ENCODE peak calls at places on chromosomes 16 and 17, in four cellular contexts. M is cardiac muscle cell, L is mucosa of descending colon, V is IMR-90. N is an unnamed sample.

GRCh38 chr16:29192329-29193247 is 207.7 kb downstream of the LAT start:
- DNase-seq in M (no peak), L (no peak), V (no peak), N (no peak)

GRCh38 chr17:73369126-73369525 is 57.3 kb upstream of the CDC42EP4 start:
- DNase-seq in M (peak; percentile 41), L (no peak), V (no peak), N (no peak)

GRCh38 chr17:45425125-45425983 is 7.3 kb downstream of the ARHGAP27 start:
- DNase-seq in M (peak; percentile 73), L (peak; percentile 94), V (peak; percentile 74), N (peak; percentile 80)

GRCh38 chr17:4994081-4994595 is 3.2 kb downstream of the INCA1 start:
- DNase-seq in M (no peak), L (no peak), V (no peak), N (no peak)

GRCh38 chr17:40843242-40843641 is 20.8 kb upstream of the KRT10 start:
- DNase-seq in M (no peak), L (no peak), V (no peak), N (no peak)

GRCh38 chr17:75069783-75070182 is 18.0 kb upstream of the SLC16A5 start:
- DNase-seq in M (no peak), L (peak; percentile 42), V (no peak), N (no peak)

GRCh38 chr17:41910701-41911391 is 7.9 kb downstream of the ACLY start:
- DNase-seq in M (peak; percentile 90), L (no peak), V (peak; percentile 99), N (no peak)

GRCh38 chr16:70687172-70687531 is 1.3 kb upstream of the MTSS2 start:
- DNase-seq in M (no peak), L (no peak), V (no peak), N (no peak)

GRCh38 chr17:41131979-41132378 is 8.0 kb upstream of the KRTAP4-12 start:
- DNase-seq in M (no peak), L (no peak), V (peak; percentile 67), N (no peak)

GRCh38 chr17:43132117-43132516 is 7.0 kb upstream of the BRCA1 start:
- DNase-seq in M (no peak), L (no peak), V (no peak), N (no peak)

GRCh38 chr17:54099221-54099620 is 276.5 kb downstream of the KIF2B start:
- DNase-seq in M (no peak), L (no peak), V (no peak), N (no peak)

GRCh38 chr16:10838611-10839270 is 20.1 kb upstream of the TVP23A start:
- DNase-seq in M (no peak), L (no peak), V (no peak), N (no peak)

GRCh38 chr17:34275881-34276280 is 5.9 kb downstream of the CCL7 start:
- DNase-seq in M (peak; percentile 96), L (no peak), V (peak; percentile 97), N (no peak)

GRCh38 chr17:28534740-28535375 is 17.6 kb downstream of the UNC119 start:
- DNase-seq in M (no peak), L (peak; percentile 35), V (no peak), N (no peak)

GRCh38 chr17:78722101-78722761 is 59.8 kb downstream of the CYTH1 start:
- DNase-seq in M (no peak), L (no peak), V (no peak), N (no peak)

GRCh38 chr17:7014995-7015586 is 2.7 kb downstream of the RNASEK start:
- DNase-seq in M (peak; percentile 66), L (peak; percentile 65), V (peak; percentile 66), N (no peak)

GRCh38 chr17:6497496-6498221 is 53.4 kb downstream of the PIMREG start:
- DNase-seq in M (no peak), L (no peak), V (no peak), N (no peak)

GRCh38 chr17:66405836-66406679 is 103.6 kb downstream of the PRKCA start:
- DNase-seq in M (no peak), L (no peak), V (no peak), N (no peak)

GRCh38 chr16:85541619-85542547 is 71.2 kb upstream of the GSE1 start:
- DNase-seq in M (no peak), L (no peak), V (no peak), N (no peak)

GRCh38 chr17:60971515-60972369 is 294.1 kb downstream of the BCAS3 start:
- DNase-seq in M (peak; percentile 72), L (no peak), V (peak; percentile 80), N (peak; percentile 49)

GRCh38 chr17:44385287-44386181 is 3.9 kb downstream of the ITGA2B start:
- DNase-seq in M (peak; percentile 82), L (peak; percentile 83), V (peak; percentile 55), N (peak; percentile 96)

GRCh38 chr16:70691223-70692129 is 5.6 kb upstream of the MTSS2 start:
- DNase-seq in M (peak; percentile 96), L (no peak), V (peak; percentile 97), N (no peak)

GRCh38 chr16:12187939-12188673 is 211.6 kb downstream of the SNX29 start:
- DNase-seq in M (no peak), L (no peak), V (no peak), N (no peak)

GRCh38 chr16:46908540-46909372 is 24.6 kb downstream of the GPT2 start:
- DNase-seq in M (peak; percentile 75), L (no peak), V (peak; percentile 61), N (peak; percentile 81)

GRCh38 chr16:88924834-88925539 is 52.0 kb downstream of the CBFA2T3 start:
- DNase-seq in M (peak; percentile 89), L (no peak), V (peak; percentile 73), N (peak; percentile 58)

DNA sequence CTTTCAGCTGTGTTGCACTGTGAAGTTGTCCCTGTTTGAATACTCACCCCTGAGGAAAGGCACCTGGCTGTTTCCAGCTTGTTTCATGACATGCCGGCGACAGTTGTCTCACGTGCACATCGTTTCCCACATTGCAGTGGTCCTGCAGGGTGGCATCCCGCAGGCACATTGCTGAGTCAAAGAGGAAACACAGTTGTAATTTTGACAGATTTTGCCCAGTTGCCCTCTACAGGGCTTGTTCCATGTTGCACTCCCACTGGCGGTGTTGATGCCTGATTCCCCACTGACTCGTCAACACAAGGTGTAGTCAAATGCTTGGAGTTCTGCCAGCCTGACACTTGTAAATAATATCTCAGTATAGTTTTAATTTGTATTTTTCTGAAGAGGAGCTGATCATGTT is 23.8 kb downstream of the EPN2 start:
- DNase-seq in M (no peak), L (no peak), V (no peak), N (no peak)
- TF ChIP-seq CTCF in M (no peak), L (no peak), V (no peak), N (no peak)

GRCh38 chr16:49834496-49835009 is 21.4 kb downstream of the ZNF423 start:
- DNase-seq in M (peak; percentile 79), L (peak; percentile 50), V (no peak), N (peak; percentile 63)
- TF ChIP-seq CTCF in M (no peak), L (no peak), V (no peak), N (no peak)

GRCh38 chr16:87145181-87146176 is 171.7 kb downstream of the C16orf95 start:
- DNase-seq in M (peak; percentile 84), L (no peak), V (peak; percentile 46), N (no peak)
- TF ChIP-seq CTCF in M (peak; percentile 17), L (no peak), V (no peak), N (no peak)

GRCh38 chr17:80755650-80756405 is 211.2 kb downstream of the RPTOR start:
- DNase-seq in M (no peak), L (no peak), V (no peak), N (peak; percentile 43)
- TF ChIP-seq CTCF in M (peak; percentile 16), L (no peak), V (peak; percentile 31), N (no peak)

DNA sequence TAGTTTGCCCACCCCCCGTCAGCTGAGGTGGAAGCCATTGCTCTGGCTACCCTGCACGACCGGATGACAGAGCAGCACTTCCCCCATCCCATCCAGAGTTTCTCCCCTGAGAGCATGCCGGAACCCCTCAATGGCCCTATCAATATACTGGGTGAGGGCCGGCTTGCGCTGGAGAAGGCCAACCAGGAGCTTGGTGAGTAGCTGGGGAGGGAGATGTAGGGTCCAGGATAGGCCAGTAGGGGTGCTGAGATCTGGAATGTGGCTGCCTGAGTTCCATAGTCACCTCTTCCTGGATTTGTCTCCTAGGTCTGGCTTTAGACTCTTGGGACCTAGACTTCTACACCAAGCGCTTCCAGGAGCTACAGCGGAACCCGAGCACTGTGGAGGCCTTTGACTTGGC is 6.4 kb downstream of the PFAS start:
- DNase-seq in M (no peak), L (no peak), V (no peak), N (no peak)
- TF ChIP-seq CTCF in M (peak; percentile 14), L (no peak), V (no peak), N (no peak)

GRCh38 chr16:62870554-62870953 is 834.3 kb upstream of the CDH8 start:
- DNase-seq in M (no peak), L (no peak), V (no peak), N (no peak)
- TF ChIP-seq CTCF in M (no peak), L (no peak), V (no peak), N (no peak)

GRCh38 chr17:1882836-1883235 is 53.0 kb downstream of the RPA1 start:
- DNase-seq in M (peak; percentile 59), L (no peak), V (peak; percentile 24), N (peak; percentile 41)
- TF ChIP-seq CTCF in M (peak; percentile 60), L (peak; percentile 20), V (peak; percentile 58), N (peak; percentile 56)

N was measured in WTC11.